ENCODE peak calls at places on chromosomes 1 and 21, in nine cellular contexts. One of them, this sample, is unnamed.

GRCh38 chr1:7625401-7625800 is 145.7 kb upstream of the VAMP3 start:
- DNase-seq in choroid plexus epithelial cell: no peak
- DNase-seq in thyroid gland: no peak
- DNase-seq in ELR: no peak
- DNase-seq in fibroblast of gingiva: no peak
- DNase-seq in stimulated activated CD4-positive, alpha-beta T cell treated with anti-CD3 and anti-CD28 coated beads, Interleukin-1b, Interleukin-23, amount 100 ng/mL, for 1 hour: no peak
- DNase-seq in HEK293T: no peak
- DNase-seq in effector memory CD8-positive, alpha-beta T cell: no peak
- DNase-seq in caudate nucleus: no peak
- DNase-seq in this sample: no peak

GRCh38 chr1:2229921-2230700 is 2.0 kb downstream of the SKI start:
- DNase-seq in effector memory CD8-positive, alpha-beta T cell: no peak
- DNase-seq in thyroid gland: peak
- DNase-seq in fibroblast of gingiva: peak
- DNase-seq in choroid plexus epithelial cell: peak
- DNase-seq in stimulated activated CD4-positive, alpha-beta T cell treated with anti-CD3 and anti-CD28 coated beads, Interleukin-1b, Interleukin-23, amount 100 ng/mL, for 1 hour: no peak
- DNase-seq in ELR: peak
- DNase-seq in caudate nucleus: no peak
- DNase-seq in HEK293T: no peak
- DNase-seq in this sample: peak

GRCh38 chr1:63004868-63005267 is 220.9 kb downstream of the ATG4C start:
- DNase-seq in thyroid gland: peak
- DNase-seq in stimulated activated CD4-positive, alpha-beta T cell treated with anti-CD3 and anti-CD28 coated beads, Interleukin-1b, Interleukin-23, amount 100 ng/mL, for 1 hour: no peak
- DNase-seq in effector memory CD8-positive, alpha-beta T cell: no peak
- DNase-seq in caudate nucleus: no peak
- DNase-seq in fibroblast of gingiva: no peak
- DNase-seq in HEK293T: peak
- DNase-seq in choroid plexus epithelial cell: peak
- DNase-seq in ELR: peak
- DNase-seq in this sample: peak

GRCh38 chr1:46380508-46380907 is 13.6 kb upstream of the FAAH start:
- DNase-seq in HEK293T: no peak
- DNase-seq in stimulated activated CD4-positive, alpha-beta T cell treated with anti-CD3 and anti-CD28 coated beads, Interleukin-1b, Interleukin-23, amount 100 ng/mL, for 1 hour: no peak
- DNase-seq in caudate nucleus: no peak
- DNase-seq in ELR: no peak
- DNase-seq in thyroid gland: no peak
- DNase-seq in fibroblast of gingiva: no peak
- DNase-seq in choroid plexus epithelial cell: no peak
- DNase-seq in effector memory CD8-positive, alpha-beta T cell: no peak
- DNase-seq in this sample: no peak

GRCh38 chr1:112711672-112712071 is 3.5 kb downstream of the PPM1J start:
- DNase-seq in stimulated activated CD4-positive, alpha-beta T cell treated with anti-CD3 and anti-CD28 coated beads, Interleukin-1b, Interleukin-23, amount 100 ng/mL, for 1 hour: no peak
- DNase-seq in HEK293T: no peak
- DNase-seq in caudate nucleus: no peak
- DNase-seq in effector memory CD8-positive, alpha-beta T cell: no peak
- DNase-seq in fibroblast of gingiva: no peak
- DNase-seq in ELR: no peak
- DNase-seq in thyroid gland: no peak
- DNase-seq in choroid plexus epithelial cell: no peak
- DNase-seq in this sample: no peak

GRCh38 chr1:30942326-30942978 is 33.9 kb upstream of the SDC3 start:
- DNase-seq in caudate nucleus: no peak
- DNase-seq in effector memory CD8-positive, alpha-beta T cell: no peak
- DNase-seq in thyroid gland: no peak
- DNase-seq in stimulated activated CD4-positive, alpha-beta T cell treated with anti-CD3 and anti-CD28 coated beads, Interleukin-1b, Interleukin-23, amount 100 ng/mL, for 1 hour: no peak
- DNase-seq in choroid plexus epithelial cell: peak
- DNase-seq in ELR: no peak
- DNase-seq in fibroblast of gingiva: no peak
- DNase-seq in HEK293T: no peak
- DNase-seq in this sample: no peak

GRCh38 chr1:82091729-82092128 is 291.0 kb downstream of the ADGRL2 start:
- DNase-seq in stimulated activated CD4-positive, alpha-beta T cell treated with anti-CD3 and anti-CD28 coated beads, Interleukin-1b, Interleukin-23, amount 100 ng/mL, for 1 hour: no peak
- DNase-seq in effector memory CD8-positive, alpha-beta T cell: no peak
- DNase-seq in caudate nucleus: no peak
- DNase-seq in fibroblast of gingiva: peak
- DNase-seq in choroid plexus epithelial cell: peak
- DNase-seq in thyroid gland: no peak
- DNase-seq in ELR: no peak
- DNase-seq in HEK293T: no peak
- DNase-seq in this sample: peak

GRCh38 chr1:235929216-235929615 is 62.5 kb upstream of the LYST start:
- DNase-seq in ELR: no peak
- DNase-seq in fibroblast of gingiva: peak
- DNase-seq in HEK293T: no peak
- DNase-seq in thyroid gland: no peak
- DNase-seq in choroid plexus epithelial cell: no peak
- DNase-seq in effector memory CD8-positive, alpha-beta T cell: no peak
- DNase-seq in caudate nucleus: no peak
- DNase-seq in stimulated activated CD4-positive, alpha-beta T cell treated with anti-CD3 and anti-CD28 coated beads, Interleukin-1b, Interleukin-23, amount 100 ng/mL, for 1 hour: no peak
- DNase-seq in this sample: no peak

GRCh38 chr1:26889580-26890466 is at the start of gene GPN2:
- DNase-seq in caudate nucleus: peak
- DNase-seq in stimulated activated CD4-positive, alpha-beta T cell treated with anti-CD3 and anti-CD28 coated beads, Interleukin-1b, Interleukin-23, amount 100 ng/mL, for 1 hour: peak
- DNase-seq in fibroblast of gingiva: peak
- DNase-seq in HEK293T: peak
- DNase-seq in choroid plexus epithelial cell: peak
- DNase-seq in effector memory CD8-positive, alpha-beta T cell: peak
- DNase-seq in thyroid gland: peak
- DNase-seq in ELR: peak
- DNase-seq in this sample: peak

GRCh38 chr1:235047331-235047871 is 81.2 kb downstream of the TOMM20 start:
- DNase-seq in thyroid gland: no peak
- DNase-seq in caudate nucleus: no peak
- DNase-seq in HEK293T: no peak
- DNase-seq in ELR: no peak
- DNase-seq in stimulated activated CD4-positive, alpha-beta T cell treated with anti-CD3 and anti-CD28 coated beads, Interleukin-1b, Interleukin-23, amount 100 ng/mL, for 1 hour: no peak
- DNase-seq in fibroblast of gingiva: no peak
- DNase-seq in effector memory CD8-positive, alpha-beta T cell: no peak
- DNase-seq in choroid plexus epithelial cell: peak
- DNase-seq in this sample: no peak

GRCh38 chr1:47334765-47335435 is 1.3 kb downstream of the CMPK1 start:
- DNase-seq in thyroid gland: no peak
- DNase-seq in caudate nucleus: no peak
- DNase-seq in effector memory CD8-positive, alpha-beta T cell: no peak
- DNase-seq in stimulated activated CD4-positive, alpha-beta T cell treated with anti-CD3 and anti-CD28 coated beads, Interleukin-1b, Interleukin-23, amount 100 ng/mL, for 1 hour: no peak
- DNase-seq in ELR: no peak
- DNase-seq in fibroblast of gingiva: no peak
- DNase-seq in HEK293T: no peak
- DNase-seq in choroid plexus epithelial cell: no peak
- DNase-seq in this sample: no peak

GRCh38 chr1:199608414-199608813 is 419.1 kb upstream of the NR5A2 start:
- DNase-seq in choroid plexus epithelial cell: no peak
- DNase-seq in stimulated activated CD4-positive, alpha-beta T cell treated with anti-CD3 and anti-CD28 coated beads, Interleukin-1b, Interleukin-23, amount 100 ng/mL, for 1 hour: no peak
- DNase-seq in caudate nucleus: no peak
- DNase-seq in fibroblast of gingiva: no peak
- DNase-seq in ELR: no peak
- DNase-seq in thyroid gland: no peak
- DNase-seq in HEK293T: no peak
- DNase-seq in effector memory CD8-positive, alpha-beta T cell: no peak
- DNase-seq in this sample: no peak

GRCh38 chr1:178926046-178926445 is 55.2 kb upstream of the ANGPTL1 start:
- DNase-seq in ELR: no peak
- DNase-seq in HEK293T: no peak
- DNase-seq in caudate nucleus: no peak
- DNase-seq in fibroblast of gingiva: no peak
- DNase-seq in stimulated activated CD4-positive, alpha-beta T cell treated with anti-CD3 and anti-CD28 coated beads, Interleukin-1b, Interleukin-23, amount 100 ng/mL, for 1 hour: no peak
- DNase-seq in effector memory CD8-positive, alpha-beta T cell: no peak
- DNase-seq in thyroid gland: no peak
- DNase-seq in choroid plexus epithelial cell: no peak
- DNase-seq in this sample: no peak

GRCh38 chr21:15735409-15735808 is 5.6 kb downstream of the USP25 start:
- DNase-seq in effector memory CD8-positive, alpha-beta T cell: no peak
- DNase-seq in HEK293T: peak
- DNase-seq in thyroid gland: no peak
- DNase-seq in stimulated activated CD4-positive, alpha-beta T cell treated with anti-CD3 and anti-CD28 coated beads, Interleukin-1b, Interleukin-23, amount 100 ng/mL, for 1 hour: no peak
- DNase-seq in choroid plexus epithelial cell: no peak
- DNase-seq in ELR: no peak
- DNase-seq in caudate nucleus: no peak
- DNase-seq in fibroblast of gingiva: no peak
- DNase-seq in this sample: peak

GRCh38 chr1:224107282-224107625 is 6.7 kb upstream of the FBXO28 start:
- DNase-seq in caudate nucleus: no peak
- DNase-seq in ELR: no peak
- DNase-seq in thyroid gland: no peak
- DNase-seq in effector memory CD8-positive, alpha-beta T cell: no peak
- DNase-seq in stimulated activated CD4-positive, alpha-beta T cell treated with anti-CD3 and anti-CD28 coated beads, Interleukin-1b, Interleukin-23, amount 100 ng/mL, for 1 hour: no peak
- DNase-seq in HEK293T: no peak
- DNase-seq in choroid plexus epithelial cell: no peak
- DNase-seq in fibroblast of gingiva: no peak
- DNase-seq in this sample: no peak

GRCh38 chr1:165253818-165254254 is 102.7 kb downstream of the LMX1A start:
- DNase-seq in ELR: no peak
- DNase-seq in thyroid gland: no peak
- DNase-seq in effector memory CD8-positive, alpha-beta T cell: no peak
- DNase-seq in caudate nucleus: no peak
- DNase-seq in HEK293T: no peak
- DNase-seq in stimulated activated CD4-positive, alpha-beta T cell treated with anti-CD3 and anti-CD28 coated beads, Interleukin-1b, Interleukin-23, amount 100 ng/mL, for 1 hour: no peak
- DNase-seq in choroid plexus epithelial cell: no peak
- DNase-seq in fibroblast of gingiva: no peak
- DNase-seq in this sample: no peak

GRCh38 chr1:230067441-230067870 is 418 bp downstream of the GALNT2 start:
- DNase-seq in fibroblast of gingiva: peak
- DNase-seq in effector memory CD8-positive, alpha-beta T cell: peak
- DNase-seq in caudate nucleus: no peak
- DNase-seq in HEK293T: peak
- DNase-seq in choroid plexus epithelial cell: peak
- DNase-seq in ELR: peak
- DNase-seq in thyroid gland: no peak
- DNase-seq in stimulated activated CD4-positive, alpha-beta T cell treated with anti-CD3 and anti-CD28 coated beads, Interleukin-1b, Interleukin-23, amount 100 ng/mL, for 1 hour: no peak
- DNase-seq in this sample: peak

GRCh38 chr1:77655431-77655974 is 27.0 kb downstream of the ZZZ3 start:
- DNase-seq in effector memory CD8-positive, alpha-beta T cell: no peak
- DNase-seq in fibroblast of gingiva: no peak
- DNase-seq in HEK293T: no peak
- DNase-seq in thyroid gland: peak
- DNase-seq in ELR: no peak
- DNase-seq in choroid plexus epithelial cell: peak
- DNase-seq in caudate nucleus: no peak
- DNase-seq in stimulated activated CD4-positive, alpha-beta T cell treated with anti-CD3 and anti-CD28 coated beads, Interleukin-1b, Interleukin-23, amount 100 ng/mL, for 1 hour: no peak
- DNase-seq in this sample: peak

GRCh38 chr1:153404768-153405167 is 11.6 kb upstream of the S100A7A start:
- DNase-seq in effector memory CD8-positive, alpha-beta T cell: peak
- DNase-seq in fibroblast of gingiva: no peak
- DNase-seq in choroid plexus epithelial cell: no peak
- DNase-seq in caudate nucleus: no peak
- DNase-seq in ELR: peak
- DNase-seq in stimulated activated CD4-positive, alpha-beta T cell treated with anti-CD3 and anti-CD28 coated beads, Interleukin-1b, Interleukin-23, amount 100 ng/mL, for 1 hour: peak
- DNase-seq in HEK293T: peak
- DNase-seq in thyroid gland: no peak
- DNase-seq in this sample: no peak

GRCh38 chr1:190140644-190141043 is 337.0 kb downstream of the BRINP3 start:
- DNase-seq in effector memory CD8-positive, alpha-beta T cell: no peak
- DNase-seq in thyroid gland: no peak
- DNase-seq in ELR: no peak
- DNase-seq in fibroblast of gingiva: no peak
- DNase-seq in choroid plexus epithelial cell: no peak
- DNase-seq in HEK293T: no peak
- DNase-seq in stimulated activated CD4-positive, alpha-beta T cell treated with anti-CD3 and anti-CD28 coated beads, Interleukin-1b, Interleukin-23, amount 100 ng/mL, for 1 hour: no peak
- DNase-seq in caudate nucleus: no peak
- DNase-seq in this sample: no peak